ENCODE peak calls at places on chromosomes 16 and 17, in eight cellular contexts. Y is nephron progenitor cell; E is NCI-H345; R is fibroblast of the conjunctiva; F is stimulated activated CD4-positive, alpha-beta T cell treated with anti-CD3 and anti-CD28 coated beads, TNF-alpha, amount 100 ng/mL, for 48 hours; U is GM13977; H is memory B cell; S is H7. L is an unnamed sample.

GRCh38 chr17:41967141-41967920 is 736 bp downstream of the CNP start:
- DNase-seq in Y (no peak), E (no peak), R (no peak), F (peak), U (peak), H (no peak), S (no peak), L (no peak)

GRCh38 chr17:69869667-69870066 is 205.4 kb upstream of the KCNJ16 start:
- DNase-seq in Y (no peak), E (no peak), R (no peak), F (no peak), U (peak), H (no peak), S (no peak), L (no peak)

GRCh38 chr17:65561394-65562205 is at the start of gene AXIN2:
- DNase-seq in Y (peak), E (peak), R (peak), F (peak), U (peak), H (peak), S (peak), L (peak)

GRCh38 chr17:73304971-73305786 is 6.6 kb downstream of the CDC42EP4 start:
- DNase-seq in Y (peak), E (peak), R (no peak), F (no peak), U (no peak), H (no peak), S (peak), L (peak)

GRCh38 chr17:80673152-80673920 is 128.7 kb downstream of the RPTOR start:
- DNase-seq in Y (no peak), E (peak), R (no peak), F (no peak), U (no peak), H (no peak), S (no peak), L (no peak)

GRCh38 chr16:47258874-47259461 is 115.2 kb upstream of the NETO2 start:
- DNase-seq in Y (no peak), E (no peak), R (peak), F (no peak), U (peak), H (peak), S (peak), L (peak)

GRCh38 chr16:15604460-15605390 is 38.2 kb downstream of the MARF1 start:
- DNase-seq in Y (no peak), E (no peak), R (no peak), F (no peak), U (no peak), H (no peak), S (no peak), L (no peak)

GRCh38 chr16:72945081-72945480 is 102.8 kb downstream of the ZFHX3 start:
- DNase-seq in Y (no peak), E (no peak), R (no peak), F (no peak), U (no peak), H (no peak), S (no peak), L (no peak)

GRCh38 chr17:16419074-16419928 is 3.9 kb downstream of the TRPV2 start:
- DNase-seq in Y (no peak), E (peak), R (peak), F (peak), U (peak), H (no peak), S (peak), L (peak)